ENCODE peak calls at places on chromosomes 4 and X, in ten cellular contexts. S is choroid plexus epithelial cell, U is heart left ventricle, Q is GM23338, T is HCT116, N is mucosa of descending colon, R is AG04450, O is kidney epithelial cell, D is AG10803, Z is fibroblast of lung. B is an unnamed sample.

GRCh38 chr4:183503497-183504063 is 1.3 kb upstream of the ING2 start:
- DNase-seq in D (no peak), N (no peak), Q (no peak), R (no peak), U (no peak), O (no peak), T (no peak), Z (no peak), S (peak), B (no peak)

GRCh38 chrX:37291924-37292323 is 57.2 kb upstream of the PRRG1 start:
- DNase-seq in O (no peak), R (no peak), T (no peak), N (no peak), S (no peak), D (no peak), Q (no peak), U (no peak), Z (no peak), B (no peak)

GRCh38 chr4:73007526-73008100 is 61.9 kb downstream of the COX18 start:
- DNase-seq in Z (peak), Q (no peak), U (no peak), O (no peak), R (no peak), T (no peak), S (no peak), D (peak), N (no peak), B (no peak)

GRCh38 chrX:101395789-101396188 is 5.0 kb downstream of the RPL36A start:
- DNase-seq in O (no peak), S (peak), N (no peak), Q (no peak), T (no peak), R (no peak), D (peak), Z (no peak), U (no peak), B (no peak)

GRCh38 chr4:183136880-183137279 is 37.8 kb downstream of the WWC2 start:
- DNase-seq in S (no peak), D (no peak), Z (peak), Q (no peak), T (no peak), N (no peak), U (no peak), O (no peak), R (no peak), B (no peak)

GRCh38 chr4:22315643-22316042 is 200.2 kb downstream of the ADGRA3 start:
- DNase-seq in Z (peak), R (no peak), N (no peak), S (no peak), U (no peak), O (no peak), T (no peak), D (no peak), Q (no peak), B (no peak)

GRCh38 chrX:151680805-151681204 is 14.5 kb upstream of the PRRG3 start:
- DNase-seq in Q (peak), Z (no peak), S (peak), U (no peak), T (peak), N (peak), D (peak), O (no peak), R (no peak), B (no peak)

GRCh38 chr4:110033994-110034393 is 121.3 kb downstream of the EGF start:
- DNase-seq in Q (no peak), R (no peak), Z (no peak), N (peak), T (no peak), O (no peak), S (no peak), U (no peak), D (no peak), B (no peak)

GRCh38 chr4:164482092-164482404 is 271.9 kb upstream of the SMIM31 start:
- DNase-seq in O (no peak), R (no peak), Z (no peak), T (no peak), N (no peak), S (no peak), D (no peak), U (no peak), Q (no peak), B (no peak)

GRCh38 chrX:119809185-119809666 is 17.8 kb upstream of the RPL39 start:
- DNase-seq in R (no peak), Z (peak), Q (no peak), D (no peak), T (no peak), U (no peak), O (no peak), N (no peak), S (no peak), B (no peak)

GRCh38 chr4:80956421-80956820 is 74.1 kb upstream of the BMP3 start:
- DNase-seq in U (no peak), Q (no peak), D (no peak), S (no peak), Z (no peak), R (no peak), O (no peak), N (no peak), T (no peak), B (no peak)

GRCh38 chrX:70128071-70128470 is 5.2 kb upstream of the IGBP1 start:
- DNase-seq in O (no peak), N (no peak), Z (no peak), U (no peak), T (no peak), D (no peak), R (no peak), S (no peak), Q (peak), B (no peak)

GRCh38 chr4:89829470-89830138 is 7.4 kb downstream of the SNCA start:
- DNase-seq in T (no peak), U (no peak), R (no peak), D (peak), Q (no peak), N (peak), S (peak), O (no peak), Z (peak), B (no peak)

GRCh38 chrX:41180194-41180902 is 95.1 kb downstream of the USP9X start:
- DNase-seq in N (peak), T (peak), S (peak), O (peak), D (peak), Z (peak), Q (peak), U (no peak), R (peak), B (peak)

GRCh38 chrX:149825424-149825823 is 43.7 kb downstream of the MAGEA9 start:
- DNase-seq in R (no peak), T (peak), Q (peak), Z (no peak), U (no peak), O (no peak), D (no peak), S (peak), N (peak), B (no peak)
- TF ChIP-seq CTCF in R (peak), T (peak), Q (peak), Z (peak), U (peak), O (peak), D (peak), S (peak), N (no peak), B (peak)

GRCh38 chrX:131577433-131577832 is 33.6 kb downstream of the OR13H1 start:
- DNase-seq in T (no peak), O (no peak), Z (no peak), U (no peak), N (no peak), R (no peak), D (no peak), S (no peak), Q (no peak), B (no peak)
- H3K4me3 ChIP-seq in T (peak), O (no peak), Z (no peak), U (no peak), N (no peak), R (no peak), D (no peak), S (no peak), Q (peak), B (no peak)

DNA sequence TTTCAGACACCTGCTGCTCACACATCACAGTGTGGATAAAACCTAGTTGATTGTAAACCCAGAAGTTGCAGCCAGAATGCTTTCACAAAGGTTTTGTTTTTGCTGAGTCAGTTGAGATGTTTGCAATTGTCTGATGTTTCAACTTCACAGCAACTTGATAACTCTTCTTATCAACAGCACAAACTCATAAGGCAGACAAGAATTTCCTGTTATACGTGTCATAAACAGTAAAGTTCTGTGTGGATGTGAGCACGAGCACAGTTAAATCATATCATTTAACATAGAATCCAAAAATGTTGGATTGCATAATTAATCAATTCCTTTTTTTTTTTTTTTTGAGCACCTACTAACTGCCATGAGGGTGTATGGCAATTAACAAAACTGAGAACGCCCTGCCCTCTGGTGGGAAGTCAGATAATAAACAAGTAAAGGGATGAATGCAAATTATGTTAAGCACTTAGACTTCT is 512.2 kb downstream of the PDHA2 start:
- DNase-seq in T (peak), N (peak), Z (peak), D (no peak), O (no peak), S (peak), Q (peak), R (no peak), U (no peak), B (no peak)
- TF ChIP-seq CTCF in T (peak), N (no peak), Z (no peak), D (no peak), O (peak), S (peak), Q (peak), R (no peak), U (peak), B (no peak)

GRCh38 chr4:42167709-42168108 is 15.3 kb upstream of the BEND4 start:
- DNase-seq in O (no peak), Q (no peak), R (no peak), U (no peak), Z (no peak), T (no peak), S (no peak), D (no peak), N (no peak), B (no peak)
- H3K4me3 ChIP-seq in O (no peak), Q (no peak), R (no peak), U (no peak), Z (no peak), T (no peak), S (no peak), D (no peak), N (no peak), B (no peak)

GRCh38 chr4:41219421-41219950 is 5.1 kb upstream of the APBB2 start:
- DNase-seq in O (no peak), Z (no peak), R (no peak), N (no peak), T (no peak), U (no peak), S (no peak), Q (no peak), D (no peak), B (no peak)
- TF ChIP-seq CTCF in O (no peak), Z (no peak), R (no peak), N (no peak), T (no peak), U (no peak), S (no peak), Q (no peak), D (no peak), B (no peak)

GRCh38 chr4:186728631-186729271 is 5.1 kb upstream of the FAT1 start:
- DNase-seq in Z (peak), D (peak), O (no peak), N (no peak), S (no peak), T (peak), R (no peak), U (no peak), Q (peak), B (no peak)

GRCh38 chr4:186727977-186728519 is 4.4 kb upstream of the FAT1 start:
- DNase-seq in N (peak), R (no peak), Z (no peak), O (no peak), S (peak), T (peak), Q (peak), U (no peak), D (peak), B (no peak)

GRCh38 chr4:186726440-186727148 is 2.9 kb upstream of the FAT1 start:
- DNase-seq in T (peak), Q (peak), D (peak), Z (peak), N (peak), U (peak), R (peak), S (peak), O (no peak), B (no peak)

GRCh38 chr4:186726150-186726439 is 2.4 kb upstream of the FAT1 start:
- DNase-seq in D (no peak), O (no peak), Q (no peak), N (no peak), Z (no peak), S (no peak), T (no peak), U (no peak), R (no peak), B (no peak)

GRCh38 chr4:186727149-186727976 is 3.7 kb upstream of the FAT1 start:
- DNase-seq in D (peak), T (no peak), U (no peak), Z (peak), O (no peak), N (no peak), R (no peak), Q (peak), S (no peak), B (no peak)
- H3K4me3 ChIP-seq in D (peak), T (peak), U (peak), Z (peak), O (peak), N (peak), R (peak), Q (peak), S (peak), B (peak)

DNA sequence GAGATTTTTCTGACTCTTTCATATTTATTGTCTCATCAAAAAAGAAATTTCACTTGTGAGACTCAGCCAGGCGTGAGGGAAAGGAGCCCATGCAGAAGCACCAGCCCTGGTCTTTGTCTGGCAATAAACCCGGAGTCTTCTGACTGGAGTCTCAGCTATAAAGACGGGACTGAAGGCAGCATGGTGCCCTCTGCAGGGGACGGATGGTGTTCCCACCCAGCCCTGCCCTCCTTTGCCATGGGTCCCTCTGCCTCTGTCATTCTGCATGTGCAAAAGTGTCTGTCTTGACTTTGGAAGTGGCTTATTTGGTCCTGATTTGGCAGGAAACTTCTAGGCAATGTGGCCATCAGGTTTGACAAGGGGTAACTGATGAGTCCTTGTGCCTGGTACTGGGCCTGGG is 14.3 kb downstream of the ZNF185 start:
- DNase-seq in U (no peak), T (no peak), S (no peak), N (no peak), O (no peak), Z (no peak), R (no peak), D (no peak), Q (peak), B (no peak)
- TF ChIP-seq CTCF in U (no peak), T (no peak), S (peak), N (no peak), O (peak), Z (no peak), R (no peak), D (no peak), Q (peak), B (no peak)

B was measured in HFF-Myc.